ENCODE peak calls at places on chromosome 1, in five cellular contexts. A is PC-9, H is H9, R is OCI-LY7, C is mammary epithelial cell. F is an unnamed sample. For H3K4me1, the result is how much of the 10 kb centered on the place peaks cover.

GRCh38 chr1:40951943-40952743 is 27.4 kb upstream of the CTPS1 start:
- DNase-seq in A (peak), H (peak), R (peak), C (peak), F (peak)

GRCh38 chr1:5110508-5110907 is 456.1 kb downstream of the AJAP1 start:
- DNase-seq in A (no peak), H (no peak), R (no peak), C (no peak), F (no peak)

GRCh38 chr1:226365831-226366231 is 42.1 kb downstream of the PARP1 start:
- DNase-seq in A (no peak), H (no peak), R (no peak), C (no peak), F (no peak)

GRCh38 chr1:37169743-37170275 is 135.5 kb upstream of the GRIK3 start:
- DNase-seq in A (no peak), H (no peak), R (no peak), C (no peak), F (no peak)

GRCh38 chr1:10737651-10738050 is 58.8 kb downstream of the CASZ1 start:
- DNase-seq in A (no peak), H (no peak), R (no peak), C (no peak), F (no peak)

GRCh38 chr1:234923626-234924025 is 205.0 kb downstream of the TOMM20 start:
- DNase-seq in A (no peak), H (no peak), R (no peak), C (no peak), F (no peak)

GRCh38 chr1:160046494-160047115 is 14.8 kb upstream of the PIGM start:
- DNase-seq in A (peak), H (peak), R (peak), C (peak), F (peak)

GRCh38 chr1:65605621-65606020 is 185.2 kb downstream of the LEPR start:
- DNase-seq in A (no peak), H (no peak), R (no peak), C (no peak), F (peak)

GRCh38 chr1:54766726-54767125 is 2.4 kb upstream of the PARS2 start:
- DNase-seq in A (no peak), H (no peak), R (no peak), C (no peak), F (no peak)

GRCh38 chr1:167206166-167206835 is 14.4 kb upstream of the POU2F1 start:
- DNase-seq in A (no peak), H (no peak), R (no peak), C (no peak), F (no peak)

GRCh38 chr1:85577421-85578320 is 2.9 kb upstream of the CCN1 start:
- DNase-seq in A (no peak), H (peak), R (no peak), C (peak), F (peak)

GRCh38 chr1:54736685-54737084 is 21.0 kb downstream of the TTC4 start:
- DNase-seq in A (no peak), H (no peak), R (no peak), C (no peak), F (no peak)

GRCh38 chr1:227234998-227235405 is 83.3 kb downstream of the CDC42BPA start:
- DNase-seq in A (peak), H (peak), R (peak), C (peak), F (peak)

GRCh38 chr1:247324913-247325312 is 6.8 kb downstream of the ZNF496 start:
- DNase-seq in A (no peak), H (no peak), R (no peak), C (no peak), F (no peak)

GRCh38 chr1:12617511-12617900 is 504 bp downstream of the DHRS3 start:
- DNase-seq in A (no peak), H (no peak), R (no peak), C (peak), F (peak)

GRCh38 chr1:178119623-178120022 is 25.7 kb downstream of the RASAL2 start:
- DNase-seq in A (peak), H (no peak), R (no peak), C (peak), F (peak)

GRCh38 chr1:9705337-9706098 is 54.0 kb downstream of the PIK3CD start:
- DNase-seq in A (peak), H (no peak), R (no peak), C (no peak), F (peak)

GRCh38 chr1:184823080-184823479 is 68.4 kb upstream of the EDEM3 start:
- DNase-seq in A (no peak), H (no peak), R (no peak), C (no peak), F (no peak)

GRCh38 chr1:44523747-44524146 is 118.7 kb downstream of the RNF220 start:
- DNase-seq in A (no peak), H (peak), R (no peak), C (no peak), F (no peak)

GRCh38 chr1:161726631-161727342 is 5.4 kb downstream of the FCRLB start:
- DNase-seq in A (peak), H (peak), R (peak), C (peak), F (peak)

GRCh38 chr1:20361805-20362381 is 71.2 kb downstream of the VWA5B1 start:
- DNase-seq in A (peak), H (peak), R (peak), C (peak), F (peak)

GRCh38 chr1:240577095-240577494 is 34.9 kb downstream of the GREM2 start:
- DNase-seq in A (no peak), H (no peak), R (no peak), C (no peak), F (no peak)

GRCh38 chr1:240579511-240579910 is 32.4 kb downstream of the GREM2 start:
- DNase-seq in A (no peak), H (no peak), R (no peak), C (no peak), F (no peak)

GRCh38 chr1:240571782-240572181 is 40.2 kb downstream of the GREM2 start:
- DNase-seq in A (no peak), H (no peak), R (no peak), C (no peak), F (no peak)

GRCh38 chr1:240572328-240572727 is 39.6 kb downstream of the GREM2 start:
- DNase-seq in A (no peak), H (no peak), R (no peak), C (no peak), F (no peak)

DNA sequence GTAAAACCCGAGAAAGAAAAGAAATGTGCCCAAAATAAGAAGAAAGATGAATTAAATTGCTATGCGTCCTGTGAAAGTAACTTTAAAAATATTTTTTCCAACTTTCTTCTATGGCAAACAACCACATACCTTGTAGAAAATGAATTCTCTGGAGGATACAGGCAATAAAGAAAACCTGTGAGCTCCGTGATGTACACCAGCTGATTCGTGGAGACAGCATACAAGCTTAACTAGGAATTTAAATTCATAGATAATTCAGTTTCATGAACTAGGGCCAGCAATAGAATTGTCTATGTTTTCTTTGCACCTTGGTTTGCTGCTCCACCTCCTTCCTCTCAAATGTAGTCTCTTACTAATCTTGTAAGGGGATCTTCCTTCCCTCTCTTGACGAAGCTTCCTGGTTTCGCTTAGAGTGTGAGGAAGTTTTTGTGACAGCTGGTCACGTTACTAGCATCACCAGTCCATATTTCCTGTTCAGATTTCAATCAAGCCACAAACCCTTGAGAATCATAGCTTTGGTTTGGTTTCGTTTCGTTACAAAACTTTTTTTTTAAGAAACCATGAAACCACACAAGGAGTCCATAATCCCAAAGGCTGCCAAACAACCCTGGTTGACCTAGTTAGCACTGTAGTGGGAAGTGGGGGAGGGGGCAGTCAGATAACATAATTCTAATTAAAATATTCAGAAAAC is 35.8 kb downstream of the GREM2 start:
- DNase-seq in A (no peak), H (no peak), R (peak), C (no peak), F (peak)
- H2AFZ ChIP-seq in A (peak), H (peak), R (peak), C (no peak), F (no peak)

DNA sequence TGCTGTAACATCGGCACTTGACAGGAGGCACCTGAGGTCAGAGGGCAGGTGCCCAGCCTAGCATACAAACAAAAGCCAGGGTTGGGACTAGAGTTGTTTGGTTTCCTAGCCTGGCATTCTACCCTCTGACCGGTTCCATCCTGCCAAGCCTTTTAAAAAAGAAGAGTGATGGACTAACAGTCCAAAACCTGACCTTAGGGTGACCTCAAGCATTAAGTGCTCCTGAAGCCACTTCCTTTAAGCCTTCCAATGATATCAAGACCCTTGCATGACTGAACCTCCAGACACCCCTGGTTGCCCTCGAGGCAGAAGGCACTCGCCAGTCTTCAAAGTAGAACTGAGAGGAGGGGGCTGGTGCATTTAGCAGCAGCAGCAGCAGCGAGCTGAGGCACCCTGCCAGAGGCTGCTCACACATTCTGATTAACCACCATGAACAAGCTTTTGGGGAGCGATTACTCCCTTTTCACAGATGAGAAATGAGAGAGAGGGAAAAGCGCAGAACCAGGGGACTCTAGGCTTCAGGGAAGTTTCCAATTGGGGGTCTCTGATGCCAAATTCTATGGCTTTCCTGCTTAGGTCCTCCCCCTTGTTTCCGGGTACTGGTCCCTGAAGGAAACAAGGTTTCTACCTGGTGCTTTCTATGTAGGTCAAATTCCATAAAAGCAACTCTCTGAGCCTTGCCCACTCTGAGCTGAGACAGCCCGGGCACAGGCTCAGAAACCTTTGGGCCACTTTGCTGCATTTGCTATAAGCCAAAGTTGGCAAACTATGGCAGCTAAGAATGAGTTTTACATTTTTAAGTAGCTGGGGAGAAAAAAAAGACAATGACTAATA is 9.1 kb downstream of the SLC2A1 start:
- DNase-seq in A (peak), H (no peak), R (peak), C (no peak), F (no peak)
- H3K4me1 ChIP-seq in A (half or more), H (under half), R (half or more), C (half or more), F (half or more)

GRCh38 chr1:1911390-1912041 is 3.5 kb upstream of the CALML6 start:
- DNase-seq in A (no peak), H (peak), R (no peak), C (no peak), F (no peak)

GRCh38 chr1:1907098-1907736 is 7.8 kb upstream of the CALML6 start:
- DNase-seq in A (no peak), H (peak), R (peak), C (peak), F (peak)

GRCh38 chr1:1908506-1908791 is 6.6 kb upstream of the CALML6 start:
- DNase-seq in A (no peak), H (no peak), R (no peak), C (peak), F (no peak)

GRCh38 chr1:1910651-1911389 is 4.2 kb upstream of the CALML6 start:
- DNase-seq in A (no peak), H (peak), R (no peak), C (no peak), F (no peak)

GRCh38 chr1:1910033-1910465 is 5.0 kb upstream of the CALML6 start:
- DNase-seq in A (no peak), H (no peak), R (no peak), C (no peak), F (no peak)
- H2AFZ ChIP-seq in A (no peak), H (no peak), R (no peak), C (peak), F (no peak)

GRCh38 chr1:22076346-22076745 is 23.8 kb downstream of the CDC42 start:
- DNase-seq in A (no peak), H (no peak), R (no peak), C (no peak), F (no peak)
- H3K4me1 ChIP-seq in A (under half), H (under half), R (under half), C (under half), F (under half)

GRCh38 chr1:109652446-109652845 is 3.5 kb upstream of the GSTM4 start:
- DNase-seq in A (no peak), H (no peak), R (no peak), C (peak), F (peak)

GRCh38 chr1:109653286-109653685 is 2.6 kb upstream of the GSTM4 start:
- DNase-seq in A (no peak), H (no peak), R (no peak), C (no peak), F (no peak)

GRCh38 chr1:109650609-109651008 is 5.3 kb upstream of the GSTM4 start:
- DNase-seq in A (no peak), H (no peak), R (no peak), C (no peak), F (no peak)

GRCh38 chr1:109644670-109645069 is 11.2 kb upstream of the GSTM4 start:
- DNase-seq in A (no peak), H (no peak), R (no peak), C (no peak), F (peak)

GRCh38 chr1:109649380-109649987 is 6.4 kb upstream of the GSTM4 start:
- DNase-seq in A (no peak), H (no peak), R (no peak), C (no peak), F (peak)
- H2AFZ ChIP-seq in A (no peak), H (no peak), R (peak), C (no peak), F (no peak)

GRCh38 chr1:13687361-13687760 is 12.6 kb upstream of the PRDM2 start:
- DNase-seq in A (no peak), H (no peak), R (peak), C (no peak), F (no peak)
- H3K4me1 ChIP-seq in A (under half), H (under half), R (under half), C (under half), F (under half)

DNA sequence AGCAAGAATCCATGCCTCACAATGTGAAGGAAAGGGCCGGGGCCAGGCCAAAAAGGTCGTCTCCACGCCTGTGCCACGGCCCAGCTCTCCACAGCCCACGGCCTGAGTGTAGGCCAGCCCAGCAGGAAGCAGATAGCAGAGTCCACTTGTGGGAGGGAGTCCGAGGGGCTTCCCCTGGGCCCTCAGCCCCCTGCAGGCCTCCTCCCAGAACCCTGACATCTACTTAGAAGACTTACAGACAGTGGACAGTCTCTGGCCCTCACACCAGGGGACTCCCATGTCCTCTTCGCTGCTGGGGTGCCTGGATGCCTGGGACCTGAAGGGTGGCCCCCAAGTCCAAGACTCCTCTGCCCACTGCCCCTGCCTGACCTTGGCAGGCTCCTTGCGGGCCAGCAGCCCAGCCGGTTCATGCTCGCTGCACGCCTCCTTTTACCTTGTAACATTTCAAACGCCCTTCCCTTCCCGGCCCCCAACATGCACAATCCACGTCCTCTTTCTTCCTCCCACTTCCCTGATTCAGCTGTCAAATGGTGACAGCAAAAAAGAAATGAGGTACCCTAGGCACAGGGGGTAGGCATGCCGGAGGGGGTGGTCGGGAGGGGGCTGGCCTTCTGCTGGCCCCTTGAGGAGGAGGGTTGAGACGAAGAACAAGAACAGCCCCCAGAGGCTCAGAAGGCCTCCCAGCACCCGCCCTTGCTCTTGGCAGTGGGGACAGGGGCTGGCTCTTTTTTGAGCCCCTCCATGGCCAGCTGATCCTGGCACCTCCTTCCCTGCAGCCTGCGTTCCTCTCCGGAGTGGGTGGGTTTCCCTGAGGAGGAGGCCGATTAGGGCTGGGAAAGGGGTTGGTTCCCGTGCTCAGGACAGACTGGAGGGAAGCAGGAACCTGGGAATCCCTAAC is 998 bp upstream of the PTPN7 start:
- DNase-seq in A (no peak), H (peak), R (peak), C (no peak), F (no peak)
- H2AFZ ChIP-seq in A (no peak), H (no peak), R (no peak), C (no peak), F (no peak)